ENCODE peak calls at places on chromosomes 13 and 19, in four cellular contexts. U is GM12865, G is OCI-LY7, T is tibial nerve. M is an unnamed sample.

GRCh38 chr19:4363571-4364304 is 20.4 kb downstream of the MPND start:
- DNase-seq in G (no peak), U (no peak), T (no peak), M (no peak)

GRCh38 chr13:24251525-24251924 is 57.9 kb upstream of the C1QTNF9 start:
- DNase-seq in G (no peak), U (peak; percentile 16), T (no peak), M (no peak)

GRCh38 chr19:33047422-33047821 is 17.3 kb downstream of the RHPN2 start:
- DNase-seq in U (no peak), T (no peak), G (no peak), M (no peak)

GRCh38 chr13:42361701-42362100 is 89.7 kb downstream of the AKAP11 start:
- DNase-seq in U (no peak), G (no peak), T (no peak), M (no peak)

GRCh38 chr13:95813139-95813538 is 136.2 kb downstream of the DNAJC3 start:
- DNase-seq in U (no peak), G (no peak), T (no peak), M (no peak)

GRCh38 chr19:14370169-14370998 is 10.9 kb upstream of the ADGRE5 start:
- DNase-seq in G (peak; percentile 69), U (peak; percentile 76), T (no peak), M (peak; percentile 42)

GRCh38 chr13:75073791-75074190 is 408.2 kb downstream of the TBC1D4 start:
- DNase-seq in T (no peak), G (no peak), U (no peak), M (no peak)

GRCh38 chr13:105848494-105848893 is 687.0 kb downstream of the EFNB2 start:
- DNase-seq in G (no peak), U (no peak), T (no peak), M (no peak)

GRCh38 chr19:3409346-3410064 is 43.1 kb downstream of the NFIC start:
- DNase-seq in U (no peak), G (no peak), T (peak; percentile 61), M (no peak)

GRCh38 chr19:50427997-50428425 is 4.7 kb upstream of the MYBPC2 start:
- DNase-seq in G (peak; percentile 39), T (peak; percentile 68), U (peak; percentile 82), M (peak; percentile 58)

GRCh38 chr13:83839158-83839557 is 43.1 kb downstream of the SLITRK1 start:
- DNase-seq in U (no peak), T (no peak), G (no peak), M (no peak)

GRCh38 chr19:4911786-4912672 is 2.7 kb downstream of the UHRF1 start:
- DNase-seq in G (peak; percentile 75), U (peak; percentile 74), T (peak; percentile 71), M (peak; percentile 77)

GRCh38 chr19:16896913-16897571 is 8.2 kb downstream of the F2RL3 start:
- DNase-seq in U (peak; percentile 97), T (peak; percentile 97), G (peak; percentile 86), M (peak; percentile 96)

GRCh38 chr13:102774210-102774560 is 599 bp upstream of the TEX30 start:
- DNase-seq in G (no peak), T (no peak), U (no peak), M (no peak)

GRCh38 chr19:37114001-37114400 is 35.8 kb downstream of the ZNF420 start:
- DNase-seq in T (no peak), G (peak; percentile 47), U (no peak), M (no peak)
- TF ChIP-seq CTCF in T (no peak), G (peak; percentile 78), U (peak; percentile 4), M (no peak)

GRCh38 chr13:92951273-92951820 is 275.3 kb upstream of the GPC6 start:
- DNase-seq in G (no peak), U (no peak), T (no peak), M (no peak)

GRCh38 chr13:92952161-92952560 is 274.4 kb upstream of the GPC6 start:
- DNase-seq in G (no peak), T (no peak), U (no peak), M (no peak)

GRCh38 chr13:92950771-92951170 is 275.8 kb upstream of the GPC6 start:
- DNase-seq in G (no peak), T (no peak), U (no peak), M (no peak)

GRCh38 chr13:92959790-92960189 is 266.8 kb upstream of the GPC6 start:
- DNase-seq in T (no peak), G (no peak), U (no peak), M (no peak)

DNA sequence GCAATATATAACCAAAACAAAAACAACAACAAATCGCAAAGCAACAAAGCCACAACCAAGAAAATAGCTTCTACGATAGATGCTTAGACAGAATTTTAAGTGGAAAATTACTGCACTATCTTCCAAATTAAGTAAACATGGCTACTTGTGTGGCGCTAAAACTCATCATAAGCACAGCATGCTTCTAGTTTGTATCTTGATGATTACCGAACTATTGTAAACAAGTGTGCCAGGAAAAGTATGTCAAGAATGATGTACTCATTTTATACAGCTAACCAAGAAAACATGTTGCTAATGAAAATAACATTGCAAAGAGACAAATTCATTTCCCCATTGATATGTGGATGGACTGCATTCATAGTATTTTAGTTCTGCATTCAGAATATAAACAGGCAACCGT is 271.9 kb upstream of the GPC6 start:
- DNase-seq in U (no peak), G (no peak), T (no peak), M (no peak)
- TF ChIP-seq CTCF in U (no peak), G (no peak), T (no peak), M (no peak)

DNA sequence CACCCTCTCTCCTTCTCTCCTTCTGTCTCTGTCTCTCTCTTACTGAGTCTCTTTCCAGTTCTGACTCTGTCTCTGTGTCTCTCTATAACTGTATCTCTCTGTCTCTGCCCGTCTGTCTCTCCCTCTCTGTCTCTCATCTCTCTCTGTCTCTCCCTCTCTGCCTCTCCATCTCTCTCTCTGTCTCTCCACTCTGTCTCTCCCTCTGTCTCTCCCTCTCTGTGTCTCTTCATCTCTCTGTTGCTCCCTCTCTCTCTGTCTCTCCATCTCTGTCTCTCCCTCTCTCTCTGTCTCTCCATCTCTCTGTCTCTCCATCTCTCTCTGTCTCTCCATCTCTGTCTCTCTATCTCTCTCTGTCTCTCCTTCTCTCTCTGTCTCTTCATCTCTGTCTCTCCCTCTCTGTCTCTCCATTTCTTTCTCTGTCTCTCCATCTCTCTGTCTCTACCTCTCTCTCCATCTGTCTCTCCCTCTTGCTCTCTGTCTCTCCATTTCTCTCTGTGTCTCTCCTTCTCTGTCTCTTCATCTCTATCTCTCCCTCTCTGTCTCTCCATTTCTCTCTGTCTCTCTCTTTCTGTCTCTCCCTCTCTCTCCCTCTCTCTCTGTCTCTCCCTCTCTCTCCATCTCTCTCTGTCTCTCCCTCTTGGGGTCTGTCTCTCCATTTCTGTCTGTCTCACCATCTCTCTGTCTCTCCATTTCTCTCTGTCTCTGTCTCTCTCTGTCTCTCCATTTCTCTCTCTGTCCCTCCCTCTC is 3.3 kb upstream of the MEIS3 start:
- DNase-seq in T (no peak), G (no peak), U (no peak), M (no peak)
- TF ChIP-seq CTCF in T (no peak), G (no peak), U (no peak), M (no peak)

DNA sequence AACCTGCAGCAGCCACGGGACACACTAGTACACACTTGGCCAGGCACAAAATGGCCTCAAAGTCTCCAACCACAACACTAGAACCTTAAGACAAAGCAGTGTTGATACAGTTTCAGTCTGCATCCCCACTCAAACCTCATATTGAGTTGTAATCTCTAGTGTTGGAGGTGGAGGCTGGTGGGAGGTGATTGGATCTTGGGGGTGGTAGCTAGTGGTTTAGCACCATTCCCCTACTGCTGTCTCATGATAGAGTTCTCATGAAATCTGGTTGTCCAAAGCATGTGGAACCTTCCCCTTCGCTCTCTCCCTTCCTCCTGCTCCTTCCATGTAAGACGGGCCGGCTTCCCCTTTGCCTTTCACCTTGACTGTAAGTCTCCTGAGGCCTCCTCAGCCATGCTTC is 638.7 kb downstream of the UQCRFS1 start:
- DNase-seq in G (no peak), U (no peak), T (no peak), M (no peak)
- TF ChIP-seq CTCF in G (no peak), U (no peak), T (no peak), M (no peak)

GRCh38 chr19:7497292-7497691 is 8.5 kb upstream of the PEX11G start:
- DNase-seq in U (no peak), T (no peak), G (no peak), M (no peak)
- TF ChIP-seq CTCF in U (peak; percentile 47), T (no peak), G (peak; percentile 71), M (no peak)

DNA sequence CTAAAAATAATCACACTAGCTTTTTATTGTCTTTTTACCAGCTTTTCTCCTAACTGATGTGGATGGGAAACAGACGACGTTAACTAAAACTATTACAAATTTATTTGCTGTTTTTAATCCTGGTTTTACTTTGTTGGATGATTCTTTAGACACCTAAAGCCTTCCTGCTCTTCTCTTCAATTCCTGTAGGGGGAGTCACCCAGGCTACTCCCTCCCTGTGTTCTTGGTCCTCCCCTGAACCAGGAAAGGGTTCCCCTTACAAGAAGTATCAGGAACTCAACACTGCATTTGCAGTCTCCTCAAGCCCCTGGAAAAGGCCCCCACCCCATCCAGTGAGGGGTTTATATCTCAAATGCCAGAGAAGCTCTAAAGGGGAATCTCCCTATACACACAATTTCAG is 206.1 kb downstream of the SUCLA2 start:
- DNase-seq in T (no peak), G (peak; percentile 3), U (peak; percentile 2), M (peak; percentile 26)
- TF ChIP-seq CTCF in T (no peak), G (peak; percentile 72), U (peak; percentile 49), M (no peak)

DNA sequence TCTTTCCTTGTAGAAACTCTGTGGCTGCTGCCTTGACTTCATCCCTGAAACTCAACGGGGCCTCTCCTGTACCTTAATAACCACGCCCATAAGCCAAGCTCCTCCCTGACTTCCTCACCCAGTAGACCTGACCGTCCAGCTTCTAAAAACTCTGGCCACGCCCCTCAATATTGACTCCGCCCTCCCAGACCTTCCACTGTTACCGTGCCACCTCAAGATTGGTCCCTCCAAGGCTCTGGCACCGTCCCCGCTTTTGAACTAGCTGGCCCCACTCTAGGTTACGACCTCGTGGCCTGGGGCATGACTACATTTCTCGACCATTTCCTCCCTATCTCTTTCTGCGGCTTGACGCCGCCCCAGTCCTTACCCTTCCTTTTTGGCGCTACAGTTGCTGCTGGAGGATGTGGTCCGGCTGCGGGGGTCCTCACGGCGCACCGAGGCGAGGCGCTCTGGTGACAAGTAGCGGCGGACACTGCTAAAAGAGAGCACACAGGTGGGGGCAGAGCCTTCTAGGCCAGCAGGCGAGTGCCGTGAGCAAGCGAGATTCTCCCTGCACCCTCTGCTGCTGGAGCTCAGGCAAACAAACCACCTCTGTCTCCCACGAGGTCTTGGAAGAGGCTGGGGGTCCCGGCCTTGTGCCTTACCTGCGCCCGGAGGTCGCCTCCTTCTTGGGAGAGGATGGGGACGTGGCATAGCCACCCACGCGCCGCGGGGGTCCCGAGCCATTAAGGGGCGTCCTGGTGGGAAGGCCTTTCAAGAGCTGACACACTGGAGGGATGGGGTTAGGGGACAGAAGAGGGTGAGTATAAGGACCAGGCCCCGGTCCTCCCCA is 2.3 kb upstream of the EML2 start:
- DNase-seq in T (peak; percentile 72), G (peak; percentile 97), U (peak; percentile 98), M (peak; percentile 92)
- TF ChIP-seq CTCF in T (no peak), G (no peak), U (no peak), M (no peak)

GRCh38 chr19:10292789-10293636 is 3.3 kb downstream of the ICAM5 start:
- DNase-seq in T (no peak), G (no peak), U (no peak), M (no peak)

GRCh38 chr19:10295847-10296591 is 6.3 kb downstream of the ICAM5 start:
- DNase-seq in G (no peak), U (no peak), T (no peak), M (no peak)

GRCh38 chr19:10295305-10295846 is 5.6 kb downstream of the ICAM5 start:
- DNase-seq in U (peak; percentile 84), T (no peak), G (peak; percentile 29), M (peak; percentile 88)

GRCh38 chr19:10293637-10294367 is 4.0 kb downstream of the ICAM5 start:
- DNase-seq in T (no peak), G (no peak), U (no peak), M (no peak)

GRCh38 chr19:10294368-10294697 is 4.6 kb downstream of the ICAM5 start:
- DNase-seq in T (no peak), U (no peak), G (no peak), M (no peak)
- TF ChIP-seq CTCF in T (no peak), U (no peak), G (no peak), M (no peak)